ENCODE peak calls at places on chromosome 17, in eight cellular contexts. One of them, this sample, is unnamed.

GRCh38 chr17:68020451-68020779 is 15.1 kb upstream of the KPNA2 start:
- DNase-seq in type B pancreatic cell: no peak
- DNase-seq in fibroblast of the conjunctiva: no peak
- DNase-seq in NCI-H1436 treated with DMSO at 0.1 percent for 48 hours: no peak
- DNase-seq in esophagus muscularis mucosa: no peak
- DNase-seq in bronchial epithelial cell: no peak
- DNase-seq in stimulated activated naive CD8-positive, alpha-beta T cell treated with anti-CD3 and anti-CD28 coated beads, Interleukin-15, Interleukin-2, amounts not matched to agents 100 U/mL and 50 U/mL, for 24 hours: no peak
- DNase-seq in tibial artery: no peak
- DNase-seq in this sample: peak

GRCh38 chr17:3838206-3838605 is 7.8 kb downstream of the NCBP3 start:
- DNase-seq in type B pancreatic cell: no peak
- DNase-seq in bronchial epithelial cell: peak
- DNase-seq in esophagus muscularis mucosa: no peak
- DNase-seq in stimulated activated naive CD8-positive, alpha-beta T cell treated with anti-CD3 and anti-CD28 coated beads, Interleukin-15, Interleukin-2, amounts not matched to agents 100 U/mL and 50 U/mL, for 24 hours: no peak
- DNase-seq in tibial artery: no peak
- DNase-seq in fibroblast of the conjunctiva: no peak
- DNase-seq in NCI-H1436 treated with DMSO at 0.1 percent for 48 hours: no peak
- DNase-seq in this sample: no peak

GRCh38 chr17:1643999-1644492 is 1.5 kb downstream of the SCARF1 start:
- DNase-seq in bronchial epithelial cell: no peak
- DNase-seq in fibroblast of the conjunctiva: no peak
- DNase-seq in tibial artery: no peak
- DNase-seq in NCI-H1436 treated with DMSO at 0.1 percent for 48 hours: no peak
- DNase-seq in type B pancreatic cell: no peak
- DNase-seq in esophagus muscularis mucosa: no peak
- DNase-seq in stimulated activated naive CD8-positive, alpha-beta T cell treated with anti-CD3 and anti-CD28 coated beads, Interleukin-15, Interleukin-2, amounts not matched to agents 100 U/mL and 50 U/mL, for 24 hours: no peak
- DNase-seq in this sample: no peak

GRCh38 chr17:3475812-3476686 is at the start of gene ASPA:
- DNase-seq in fibroblast of the conjunctiva: peak
- DNase-seq in NCI-H1436 treated with DMSO at 0.1 percent for 48 hours: no peak
- DNase-seq in stimulated activated naive CD8-positive, alpha-beta T cell treated with anti-CD3 and anti-CD28 coated beads, Interleukin-15, Interleukin-2, amounts not matched to agents 100 U/mL and 50 U/mL, for 24 hours: no peak
- DNase-seq in bronchial epithelial cell: peak
- DNase-seq in type B pancreatic cell: no peak
- DNase-seq in esophagus muscularis mucosa: no peak
- DNase-seq in tibial artery: no peak
- DNase-seq in this sample: no peak

GRCh38 chr17:1920948-1921351 is 91.1 kb downstream of the RPA1 start:
- DNase-seq in stimulated activated naive CD8-positive, alpha-beta T cell treated with anti-CD3 and anti-CD28 coated beads, Interleukin-15, Interleukin-2, amounts not matched to agents 100 U/mL and 50 U/mL, for 24 hours: no peak
- DNase-seq in bronchial epithelial cell: no peak
- DNase-seq in type B pancreatic cell: no peak
- DNase-seq in tibial artery: no peak
- DNase-seq in NCI-H1436 treated with DMSO at 0.1 percent for 48 hours: no peak
- DNase-seq in esophagus muscularis mucosa: no peak
- DNase-seq in fibroblast of the conjunctiva: no peak
- DNase-seq in this sample: no peak

GRCh38 chr17:1647802-1648581 is 1.7 kb downstream of the RILP start:
- DNase-seq in type B pancreatic cell: peak
- DNase-seq in bronchial epithelial cell: peak
- DNase-seq in tibial artery: peak
- DNase-seq in esophagus muscularis mucosa: no peak
- DNase-seq in fibroblast of the conjunctiva: no peak
- DNase-seq in stimulated activated naive CD8-positive, alpha-beta T cell treated with anti-CD3 and anti-CD28 coated beads, Interleukin-15, Interleukin-2, amounts not matched to agents 100 U/mL and 50 U/mL, for 24 hours: peak
- DNase-seq in NCI-H1436 treated with DMSO at 0.1 percent for 48 hours: no peak
- DNase-seq in this sample: no peak

GRCh38 chr17:57580055-57580739 is 164.9 kb downstream of the CCDC182 start:
- DNase-seq in tibial artery: no peak
- DNase-seq in esophagus muscularis mucosa: no peak
- DNase-seq in NCI-H1436 treated with DMSO at 0.1 percent for 48 hours: no peak
- DNase-seq in type B pancreatic cell: no peak
- DNase-seq in bronchial epithelial cell: no peak
- DNase-seq in stimulated activated naive CD8-positive, alpha-beta T cell treated with anti-CD3 and anti-CD28 coated beads, Interleukin-15, Interleukin-2, amounts not matched to agents 100 U/mL and 50 U/mL, for 24 hours: no peak
- DNase-seq in fibroblast of the conjunctiva: no peak
- DNase-seq in this sample: no peak

GRCh38 chr17:82548681-82549303 is 29.3 kb downstream of the FOXK2 start:
- DNase-seq in bronchial epithelial cell: no peak
- DNase-seq in esophagus muscularis mucosa: no peak
- DNase-seq in type B pancreatic cell: no peak
- DNase-seq in tibial artery: peak
- DNase-seq in NCI-H1436 treated with DMSO at 0.1 percent for 48 hours: no peak
- DNase-seq in fibroblast of the conjunctiva: no peak
- DNase-seq in stimulated activated naive CD8-positive, alpha-beta T cell treated with anti-CD3 and anti-CD28 coated beads, Interleukin-15, Interleukin-2, amounts not matched to agents 100 U/mL and 50 U/mL, for 24 hours: peak
- DNase-seq in this sample: no peak

GRCh38 chr17:57481901-57482300 is 225.6 kb downstream of the MSI2 start:
- DNase-seq in stimulated activated naive CD8-positive, alpha-beta T cell treated with anti-CD3 and anti-CD28 coated beads, Interleukin-15, Interleukin-2, amounts not matched to agents 100 U/mL and 50 U/mL, for 24 hours: no peak
- DNase-seq in fibroblast of the conjunctiva: peak
- DNase-seq in bronchial epithelial cell: no peak
- DNase-seq in tibial artery: no peak
- DNase-seq in esophagus muscularis mucosa: no peak
- DNase-seq in NCI-H1436 treated with DMSO at 0.1 percent for 48 hours: no peak
- DNase-seq in type B pancreatic cell: no peak
- DNase-seq in this sample: no peak

GRCh38 chr17:77451271-77451893 is 310.6 kb downstream of the SEC14L1 start:
- DNase-seq in NCI-H1436 treated with DMSO at 0.1 percent for 48 hours: no peak
- DNase-seq in esophagus muscularis mucosa: no peak
- DNase-seq in tibial artery: no peak
- DNase-seq in bronchial epithelial cell: no peak
- DNase-seq in fibroblast of the conjunctiva: no peak
- DNase-seq in stimulated activated naive CD8-positive, alpha-beta T cell treated with anti-CD3 and anti-CD28 coated beads, Interleukin-15, Interleukin-2, amounts not matched to agents 100 U/mL and 50 U/mL, for 24 hours: peak
- DNase-seq in type B pancreatic cell: peak
- DNase-seq in this sample: no peak

GRCh38 chr17:49567871-49568694 is 7.6 kb upstream of the NXPH3 start:
- DNase-seq in tibial artery: peak
- DNase-seq in stimulated activated naive CD8-positive, alpha-beta T cell treated with anti-CD3 and anti-CD28 coated beads, Interleukin-15, Interleukin-2, amounts not matched to agents 100 U/mL and 50 U/mL, for 24 hours: peak
- DNase-seq in fibroblast of the conjunctiva: peak
- DNase-seq in NCI-H1436 treated with DMSO at 0.1 percent for 48 hours: no peak
- DNase-seq in bronchial epithelial cell: peak
- DNase-seq in esophagus muscularis mucosa: peak
- DNase-seq in type B pancreatic cell: peak
- DNase-seq in this sample: no peak

GRCh38 chr17:28333083-28333746 is 2.1 kb downstream of the IFT20 start:
- DNase-seq in stimulated activated naive CD8-positive, alpha-beta T cell treated with anti-CD3 and anti-CD28 coated beads, Interleukin-15, Interleukin-2, amounts not matched to agents 100 U/mL and 50 U/mL, for 24 hours: no peak
- DNase-seq in bronchial epithelial cell: no peak
- DNase-seq in tibial artery: no peak
- DNase-seq in fibroblast of the conjunctiva: no peak
- DNase-seq in type B pancreatic cell: no peak
- DNase-seq in esophagus muscularis mucosa: no peak
- DNase-seq in NCI-H1436 treated with DMSO at 0.1 percent for 48 hours: no peak
- DNase-seq in this sample: no peak

GRCh38 chr17:63102034-63102433 is 136.0 kb downstream of the TANC2 start:
- DNase-seq in fibroblast of the conjunctiva: no peak
- DNase-seq in type B pancreatic cell: no peak
- DNase-seq in bronchial epithelial cell: no peak
- DNase-seq in esophagus muscularis mucosa: no peak
- DNase-seq in tibial artery: no peak
- DNase-seq in stimulated activated naive CD8-positive, alpha-beta T cell treated with anti-CD3 and anti-CD28 coated beads, Interleukin-15, Interleukin-2, amounts not matched to agents 100 U/mL and 50 U/mL, for 24 hours: no peak
- DNase-seq in NCI-H1436 treated with DMSO at 0.1 percent for 48 hours: no peak
- DNase-seq in this sample: no peak

GRCh38 chr17:37506678-37507077 is 17.0 kb downstream of the DUSP14 start:
- DNase-seq in type B pancreatic cell: no peak
- DNase-seq in bronchial epithelial cell: peak
- DNase-seq in esophagus muscularis mucosa: no peak
- DNase-seq in fibroblast of the conjunctiva: no peak
- DNase-seq in tibial artery: no peak
- DNase-seq in NCI-H1436 treated with DMSO at 0.1 percent for 48 hours: no peak
- DNase-seq in stimulated activated naive CD8-positive, alpha-beta T cell treated with anti-CD3 and anti-CD28 coated beads, Interleukin-15, Interleukin-2, amounts not matched to agents 100 U/mL and 50 U/mL, for 24 hours: peak
- DNase-seq in this sample: no peak

GRCh38 chr17:69363488-69364210 is 36.7 kb upstream of the ABCA5 start:
- DNase-seq in bronchial epithelial cell: peak
- DNase-seq in tibial artery: no peak
- DNase-seq in esophagus muscularis mucosa: no peak
- DNase-seq in fibroblast of the conjunctiva: no peak
- DNase-seq in type B pancreatic cell: no peak
- DNase-seq in NCI-H1436 treated with DMSO at 0.1 percent for 48 hours: no peak
- DNase-seq in stimulated activated naive CD8-positive, alpha-beta T cell treated with anti-CD3 and anti-CD28 coated beads, Interleukin-15, Interleukin-2, amounts not matched to agents 100 U/mL and 50 U/mL, for 24 hours: no peak
- DNase-seq in this sample: no peak

GRCh38 chr17:17591408-17592265 is at the start of gene PEMT:
- DNase-seq in tibial artery: peak
- DNase-seq in esophagus muscularis mucosa: peak
- DNase-seq in bronchial epithelial cell: peak
- DNase-seq in fibroblast of the conjunctiva: peak
- DNase-seq in NCI-H1436 treated with DMSO at 0.1 percent for 48 hours: peak
- DNase-seq in stimulated activated naive CD8-positive, alpha-beta T cell treated with anti-CD3 and anti-CD28 coated beads, Interleukin-15, Interleukin-2, amounts not matched to agents 100 U/mL and 50 U/mL, for 24 hours: peak
- DNase-seq in type B pancreatic cell: peak
- DNase-seq in this sample: peak

GRCh38 chr17:47982645-47983440 is 11.9 kb downstream of the CDK5RAP3 start:
- DNase-seq in fibroblast of the conjunctiva: no peak
- DNase-seq in tibial artery: no peak
- DNase-seq in NCI-H1436 treated with DMSO at 0.1 percent for 48 hours: no peak
- DNase-seq in bronchial epithelial cell: no peak
- DNase-seq in esophagus muscularis mucosa: no peak
- DNase-seq in stimulated activated naive CD8-positive, alpha-beta T cell treated with anti-CD3 and anti-CD28 coated beads, Interleukin-15, Interleukin-2, amounts not matched to agents 100 U/mL and 50 U/mL, for 24 hours: no peak
- DNase-seq in type B pancreatic cell: no peak
- DNase-seq in this sample: no peak

GRCh38 chr17:34025179-34025551 is 229.9 kb upstream of the CCL2 start:
- DNase-seq in fibroblast of the conjunctiva: no peak
- DNase-seq in stimulated activated naive CD8-positive, alpha-beta T cell treated with anti-CD3 and anti-CD28 coated beads, Interleukin-15, Interleukin-2, amounts not matched to agents 100 U/mL and 50 U/mL, for 24 hours: no peak
- DNase-seq in tibial artery: no peak
- DNase-seq in esophagus muscularis mucosa: no peak
- DNase-seq in type B pancreatic cell: no peak
- DNase-seq in NCI-H1436 treated with DMSO at 0.1 percent for 48 hours: no peak
- DNase-seq in bronchial epithelial cell: no peak
- DNase-seq in this sample: no peak

GRCh38 chr17:30477758-30478115 is 529 bp downstream of the GOSR1 start:
- DNase-seq in esophagus muscularis mucosa: no peak
- DNase-seq in bronchial epithelial cell: peak
- DNase-seq in type B pancreatic cell: no peak
- DNase-seq in fibroblast of the conjunctiva: no peak
- DNase-seq in tibial artery: no peak
- DNase-seq in stimulated activated naive CD8-positive, alpha-beta T cell treated with anti-CD3 and anti-CD28 coated beads, Interleukin-15, Interleukin-2, amounts not matched to agents 100 U/mL and 50 U/mL, for 24 hours: no peak
- DNase-seq in NCI-H1436 treated with DMSO at 0.1 percent for 48 hours: no peak
- DNase-seq in this sample: no peak

GRCh38 chr17:8695916-8696415 is 48.7 kb downstream of the CCDC42 start:
- DNase-seq in type B pancreatic cell: no peak
- DNase-seq in bronchial epithelial cell: no peak
- DNase-seq in stimulated activated naive CD8-positive, alpha-beta T cell treated with anti-CD3 and anti-CD28 coated beads, Interleukin-15, Interleukin-2, amounts not matched to agents 100 U/mL and 50 U/mL, for 24 hours: no peak
- DNase-seq in tibial artery: no peak
- DNase-seq in esophagus muscularis mucosa: no peak
- DNase-seq in fibroblast of the conjunctiva: no peak
- DNase-seq in NCI-H1436 treated with DMSO at 0.1 percent for 48 hours: no peak
- DNase-seq in this sample: no peak

GRCh38 chr17:70021726-70022125 is 53.3 kb upstream of the KCNJ16 start:
- DNase-seq in bronchial epithelial cell: no peak
- DNase-seq in type B pancreatic cell: no peak
- DNase-seq in fibroblast of the conjunctiva: no peak
- DNase-seq in tibial artery: no peak
- DNase-seq in stimulated activated naive CD8-positive, alpha-beta T cell treated with anti-CD3 and anti-CD28 coated beads, Interleukin-15, Interleukin-2, amounts not matched to agents 100 U/mL and 50 U/mL, for 24 hours: no peak
- DNase-seq in NCI-H1436 treated with DMSO at 0.1 percent for 48 hours: no peak
- DNase-seq in esophagus muscularis mucosa: no peak
- DNase-seq in this sample: no peak

GRCh38 chr17:12739500-12739899 is 49.8 kb upstream of the ARHGAP44 start:
- DNase-seq in esophagus muscularis mucosa: no peak
- DNase-seq in tibial artery: no peak
- DNase-seq in stimulated activated naive CD8-positive, alpha-beta T cell treated with anti-CD3 and anti-CD28 coated beads, Interleukin-15, Interleukin-2, amounts not matched to agents 100 U/mL and 50 U/mL, for 24 hours: no peak
- DNase-seq in fibroblast of the conjunctiva: no peak
- DNase-seq in type B pancreatic cell: no peak
- DNase-seq in bronchial epithelial cell: no peak
- DNase-seq in NCI-H1436 treated with DMSO at 0.1 percent for 48 hours: no peak
- DNase-seq in this sample: no peak

GRCh38 chr17:57524790-57525543 is 220.1 kb downstream of the CCDC182 start:
- DNase-seq in stimulated activated naive CD8-positive, alpha-beta T cell treated with anti-CD3 and anti-CD28 coated beads, Interleukin-15, Interleukin-2, amounts not matched to agents 100 U/mL and 50 U/mL, for 24 hours: no peak
- DNase-seq in esophagus muscularis mucosa: no peak
- DNase-seq in bronchial epithelial cell: no peak
- DNase-seq in type B pancreatic cell: no peak
- DNase-seq in tibial artery: no peak
- DNase-seq in fibroblast of the conjunctiva: no peak
- DNase-seq in NCI-H1436 treated with DMSO at 0.1 percent for 48 hours: peak
- DNase-seq in this sample: no peak

GRCh38 chr17:51298508-51299371 is 38.4 kb downstream of the UTP18 start:
- DNase-seq in bronchial epithelial cell: peak
- DNase-seq in esophagus muscularis mucosa: no peak
- DNase-seq in tibial artery: no peak
- DNase-seq in fibroblast of the conjunctiva: peak
- DNase-seq in NCI-H1436 treated with DMSO at 0.1 percent for 48 hours: no peak
- DNase-seq in type B pancreatic cell: no peak
- DNase-seq in stimulated activated naive CD8-positive, alpha-beta T cell treated with anti-CD3 and anti-CD28 coated beads, Interleukin-15, Interleukin-2, amounts not matched to agents 100 U/mL and 50 U/mL, for 24 hours: no peak
- DNase-seq in this sample: peak

GRCh38 chr17:17206149-17206912 is at the start of gene PLD6:
- DNase-seq in stimulated activated naive CD8-positive, alpha-beta T cell treated with anti-CD3 and anti-CD28 coated beads, Interleukin-15, Interleukin-2, amounts not matched to agents 100 U/mL and 50 U/mL, for 24 hours: peak
- DNase-seq in tibial artery: peak
- DNase-seq in fibroblast of the conjunctiva: peak
- DNase-seq in bronchial epithelial cell: peak
- DNase-seq in esophagus muscularis mucosa: peak
- DNase-seq in NCI-H1436 treated with DMSO at 0.1 percent for 48 hours: no peak
- DNase-seq in type B pancreatic cell: no peak
- DNase-seq in this sample: peak

GRCh38 chr17:80509311-80509710 is 32.9 kb upstream of the NPTX1 start:
- DNase-seq in type B pancreatic cell: no peak
- DNase-seq in tibial artery: no peak
- DNase-seq in bronchial epithelial cell: no peak
- DNase-seq in stimulated activated naive CD8-positive, alpha-beta T cell treated with anti-CD3 and anti-CD28 coated beads, Interleukin-15, Interleukin-2, amounts not matched to agents 100 U/mL and 50 U/mL, for 24 hours: no peak
- DNase-seq in fibroblast of the conjunctiva: no peak
- DNase-seq in esophagus muscularis mucosa: no peak
- DNase-seq in NCI-H1436 treated with DMSO at 0.1 percent for 48 hours: no peak
- DNase-seq in this sample: no peak

GRCh38 chr17:29683481-29683880 is 60.8 kb upstream of the CORO6 start:
- DNase-seq in fibroblast of the conjunctiva: no peak
- DNase-seq in tibial artery: no peak
- DNase-seq in NCI-H1436 treated with DMSO at 0.1 percent for 48 hours: no peak
- DNase-seq in type B pancreatic cell: no peak
- DNase-seq in bronchial epithelial cell: no peak
- DNase-seq in esophagus muscularis mucosa: no peak
- DNase-seq in stimulated activated naive CD8-positive, alpha-beta T cell treated with anti-CD3 and anti-CD28 coated beads, Interleukin-15, Interleukin-2, amounts not matched to agents 100 U/mL and 50 U/mL, for 24 hours: no peak
- DNase-seq in this sample: no peak

GRCh38 chr17:58677204-58677880 is 14.5 kb downstream of the TEX14 start:
- DNase-seq in esophagus muscularis mucosa: no peak
- DNase-seq in fibroblast of the conjunctiva: no peak
- DNase-seq in type B pancreatic cell: no peak
- DNase-seq in NCI-H1436 treated with DMSO at 0.1 percent for 48 hours: no peak
- DNase-seq in tibial artery: no peak
- DNase-seq in bronchial epithelial cell: peak
- DNase-seq in stimulated activated naive CD8-positive, alpha-beta T cell treated with anti-CD3 and anti-CD28 coated beads, Interleukin-15, Interleukin-2, amounts not matched to agents 100 U/mL and 50 U/mL, for 24 hours: no peak
- DNase-seq in this sample: no peak

GRCh38 chr17:27544350-27545131 is 86.4 kb upstream of the LGALS9 start:
- DNase-seq in type B pancreatic cell: no peak
- DNase-seq in NCI-H1436 treated with DMSO at 0.1 percent for 48 hours: no peak
- DNase-seq in tibial artery: no peak
- DNase-seq in bronchial epithelial cell: no peak
- DNase-seq in fibroblast of the conjunctiva: no peak
- DNase-seq in esophagus muscularis mucosa: no peak
- DNase-seq in stimulated activated naive CD8-positive, alpha-beta T cell treated with anti-CD3 and anti-CD28 coated beads, Interleukin-15, Interleukin-2, amounts not matched to agents 100 U/mL and 50 U/mL, for 24 hours: peak
- DNase-seq in this sample: no peak